ENCODE peak calls at places on chromosomes 4 and X, in six cellular contexts. A is NCI-H524 treated with DMSO at 0.1 percent for 48 hours, F is kidney glomerular epithelial cell, I is EL, X is pons, Q is adrenal gland. W is an unnamed sample.

GRCh38 chr4:39626913-39627312 is 11.8 kb downstream of the SMIM14 start:
- DNase-seq in A (no peak), F (no peak), I (no peak), X (no peak), Q (no peak), W (no peak)

GRCh38 chr4:37682701-37683401 is 3.3 kb downstream of the RELL1 start:
- DNase-seq in X (no peak), F (no peak), A (no peak), I (peak), Q (no peak), W (no peak)

GRCh38 chr4:18366762-18367358 is 345.3 kb upstream of the LCORL start:
- DNase-seq in F (peak), I (peak), A (peak), Q (no peak), X (peak), W (no peak)

GRCh38 chrX:149818652-149819051 is 36.9 kb downstream of the MAGEA9 start:
- DNase-seq in A (no peak), F (no peak), X (no peak), I (no peak), Q (no peak), W (no peak)

GRCh38 chr4:148776944-148777343 is 334.7 kb upstream of the NR3C2 start:
- DNase-seq in F (peak), X (no peak), A (no peak), Q (no peak), I (peak), W (no peak)

GRCh38 chrX:31832263-31832662 is 760.4 kb upstream of the FTHL17 start:
- DNase-seq in X (no peak), A (no peak), Q (no peak), I (no peak), F (peak), W (no peak)

GRCh38 chr4:137861682-137862081 is 329.4 kb upstream of the PCDH18 start:
- DNase-seq in I (peak), X (peak), Q (no peak), F (peak), A (no peak), W (no peak)

GRCh38 chr4:113594231-113594556 is 167.3 kb downstream of the CAMK2D start:
- DNase-seq in Q (no peak), F (no peak), I (no peak), X (no peak), A (no peak), W (no peak)

GRCh38 chrX:39982927-39983326 is 114.8 kb downstream of the BCOR start:
- DNase-seq in Q (no peak), I (no peak), F (no peak), A (no peak), X (peak), W (no peak)

GRCh38 chr4:48483777-48484493 is 792 bp downstream of the SLC10A4 start:
- DNase-seq in I (no peak), F (no peak), Q (no peak), A (no peak), X (no peak), W (no peak)

GRCh38 chr4:86498560-86499166 is 95.5 kb upstream of the PTPN13 start:
- DNase-seq in Q (no peak), F (peak), I (peak), A (no peak), X (peak), W (no peak)

GRCh38 chr4:108512615-108513505 is 107.5 kb upstream of the RPL34 start:
- DNase-seq in Q (peak), A (peak), X (peak), F (peak), I (peak), W (no peak)

GRCh38 chr4:1715002-1715761 is 3.1 kb upstream of the SLBP start:
- DNase-seq in X (no peak), I (no peak), Q (no peak), F (no peak), A (no peak), W (no peak)

GRCh38 chrX:140229187-140229586 is 263.9 kb upstream of the CXorf66 start:
- DNase-seq in Q (no peak), X (no peak), F (no peak), I (peak), A (no peak), W (no peak)

GRCh38 chr4:169202143-169202699 is 68.5 kb downstream of the SH3RF1 start:
- DNase-seq in Q (no peak), I (no peak), X (peak), A (no peak), F (peak), W (no peak)

GRCh38 chr4:87353592-87353991 is 30.9 kb upstream of the HSD17B13 start:
- DNase-seq in X (peak), Q (peak), F (no peak), I (peak), A (no peak), W (no peak)

GRCh38 chr4:182337366-182337765 is 94.2 kb downstream of the TENM3 start:
- DNase-seq in Q (no peak), X (no peak), A (no peak), F (no peak), I (no peak), W (no peak)

GRCh38 chrX:50188859-50189258 is 11.9 kb downstream of the AKAP4 start:
- DNase-seq in Q (no peak), X (no peak), I (no peak), A (no peak), F (no peak), W (no peak)

GRCh38 chr4:110071466-110071865 is 126.9 kb downstream of the ELOVL6 start:
- DNase-seq in Q (no peak), F (no peak), X (peak), I (no peak), A (no peak), W (no peak)

GRCh38 chr4:56653461-56654237 is 27.4 kb downstream of the HOPX start:
- DNase-seq in A (no peak), I (no peak), X (no peak), Q (no peak), F (no peak), W (no peak)

GRCh38 chr4:40377462-40378385 is 42.6 kb downstream of the CHRNA9 start:
- DNase-seq in F (no peak), A (no peak), X (no peak), Q (no peak), I (no peak), W (no peak)

GRCh38 chrX:78652971-78653822 is 5.9 kb downstream of the RTL3 start:
- DNase-seq in F (peak), A (no peak), I (peak), X (peak), Q (no peak), W (no peak)

GRCh38 chr4:102758241-102758871 is 2.4 kb downstream of the MANBA start:
- DNase-seq in X (no peak), A (no peak), F (no peak), I (no peak), Q (no peak), W (no peak)

GRCh38 chr4:4596720-4597119 is 54.9 kb upstream of the STX18 start:
- DNase-seq in I (no peak), F (no peak), X (no peak), A (no peak), Q (no peak), W (no peak)

GRCh38 chr4:90536408-90536807 is 409.2 kb downstream of the CCSER1 start:
- DNase-seq in A (no peak), Q (no peak), I (no peak), F (no peak), X (no peak), W (no peak)